ENCODE peak calls at places on chromosomes 3 and 15, in seven cellular contexts. V is spleen; I is dermis microvascular lymphatic vessel endothelial cell; U is COR-L47; J is naive thymus-derived CD8-positive, alpha-beta T cell; H is Caco-2; E is body of pancreas. F is an unnamed sample.
A peak's percentile ranks its signal among the peaks of the same experiment; 100 is the strongest.

GRCh38 chr15:99431661-99432091 is 134.1 kb upstream of the MEF2A start:
- DNase-seq in V (peak; percentile 71), I (no peak), U (no peak), J (no peak), H (no peak), E (no peak), F (no peak)

GRCh38 chr15:71654714-71655174 is 155.6 kb upstream of the NR2E3 start:
- DNase-seq in V (no peak), I (peak; percentile 98), U (peak; percentile 31), J (no peak), H (no peak), E (no peak), F (no peak)

GRCh38 chr3:73556520-73557371 is 68.0 kb downstream of the PDZRN3 start:
- DNase-seq in V (no peak), I (no peak), U (no peak), J (no peak), H (no peak), E (no peak), F (no peak)

GRCh38 chr15:41578736-41579383 is 19.8 kb downstream of the TYRO3 start:
- DNase-seq in V (no peak), I (no peak), U (no peak), J (no peak), H (no peak), E (no peak), F (no peak)

GRCh38 chr3:73115806-73116205 is 54.3 kb downstream of the EBLN2 start:
- DNase-seq in V (no peak), I (no peak), U (no peak), J (no peak), H (no peak), E (no peak), F (no peak)

GRCh38 chr3:58626841-58627579 is 39.6 kb downstream of the FAM3D start:
- DNase-seq in V (no peak), I (no peak), U (no peak), J (no peak), H (no peak), E (no peak), F (no peak)

GRCh38 chr3:150319900-150320299 is 88.2 kb upstream of the TSC22D2 start:
- DNase-seq in V (no peak), I (no peak), U (no peak), J (no peak), H (peak; percentile 70), E (no peak), F (no peak)

GRCh38 chr3:184592411-184593200 is 31.0 kb downstream of the EPHB3 start:
- DNase-seq in V (no peak), I (no peak), U (no peak), J (no peak), H (no peak), E (no peak), F (no peak)

GRCh38 chr3:33440328-33440577 is at the start of gene UBP1:
- DNase-seq in V (peak; percentile 100), I (no peak), U (no peak), J (no peak), H (no peak), E (peak; percentile 99), F (no peak)

GRCh38 chr3:13420051-13420816 is at the start of gene NUP210:
- DNase-seq in V (peak; percentile 92), I (no peak), U (peak; percentile 11), J (peak; percentile 50), H (peak; percentile 88), E (peak; percentile 50), F (peak; percentile 63)

GRCh38 chr3:75136100-75136897 is 521.8 kb upstream of the CNTN3 start:
- DNase-seq in V (no peak), I (no peak), U (no peak), J (no peak), H (peak; percentile 29), E (no peak), F (no peak)

GRCh38 chr15:39807791-39808190 is 25.1 kb upstream of the FSIP1 start:
- DNase-seq in V (no peak), I (no peak), U (no peak), J (no peak), H (no peak), E (no peak), F (no peak)

GRCh38 chr3:4680881-4681300 is 187.7 kb downstream of the ITPR1 start:
- DNase-seq in V (no peak), I (no peak), U (no peak), J (no peak), H (no peak), E (no peak), F (no peak)

F was measured in colonic mucosa.